ENCODE peak calls at places on chromosomes 12 and 14, in six cellular contexts. One of them, this sample, is unnamed.

GRCh38 chr14:61130512-61131260 is 149.6 kb downstream of the SLC38A6 start:
- DNase-seq in heart left ventricle: no peak
- DNase-seq in SK-N-DZ: no peak
- DNase-seq in heart right ventricle: no peak
- DNase-seq in T-cell: no peak
- DNase-seq in stimulated activated CD8-positive, alpha-beta memory T cell treated with anti-CD3 and anti-CD28 coated beads, Interleukin-12 subunit alpha, Interleukin-12 subunit beta, amount 100 ng/mL, for 1 hour: no peak
- DNase-seq in this sample: no peak

GRCh38 chr12:78739653-78740052 is 124.9 kb upstream of the SYT1 start:
- DNase-seq in heart left ventricle: no peak
- DNase-seq in SK-N-DZ: no peak
- DNase-seq in heart right ventricle: no peak
- DNase-seq in T-cell: no peak
- DNase-seq in stimulated activated CD8-positive, alpha-beta memory T cell treated with anti-CD3 and anti-CD28 coated beads, Interleukin-12 subunit alpha, Interleukin-12 subunit beta, amount 100 ng/mL, for 1 hour: no peak
- DNase-seq in this sample: no peak

GRCh38 chr12:57864811-57865751 is 18.6 kb upstream of the CTDSP2 start:
- DNase-seq in heart left ventricle: peak; percentile 88
- DNase-seq in SK-N-DZ: no peak
- DNase-seq in heart right ventricle: peak; percentile 77
- DNase-seq in T-cell: no peak
- DNase-seq in stimulated activated CD8-positive, alpha-beta memory T cell treated with anti-CD3 and anti-CD28 coated beads, Interleukin-12 subunit alpha, Interleukin-12 subunit beta, amount 100 ng/mL, for 1 hour: peak; percentile 40
- DNase-seq in this sample: no peak

GRCh38 chr12:41101821-41102220 is 86.3 kb upstream of the PDZRN4 start:
- DNase-seq in heart left ventricle: no peak
- DNase-seq in SK-N-DZ: no peak
- DNase-seq in heart right ventricle: no peak
- DNase-seq in T-cell: no peak
- DNase-seq in stimulated activated CD8-positive, alpha-beta memory T cell treated with anti-CD3 and anti-CD28 coated beads, Interleukin-12 subunit alpha, Interleukin-12 subunit beta, amount 100 ng/mL, for 1 hour: no peak
- DNase-seq in this sample: no peak

GRCh38 chr14:74038015-74038859 is 19.1 kb downstream of the BBOF1 start:
- DNase-seq in heart left ventricle: no peak
- DNase-seq in SK-N-DZ: peak; percentile 56
- DNase-seq in heart right ventricle: no peak
- DNase-seq in T-cell: no peak
- DNase-seq in stimulated activated CD8-positive, alpha-beta memory T cell treated with anti-CD3 and anti-CD28 coated beads, Interleukin-12 subunit alpha, Interleukin-12 subunit beta, amount 100 ng/mL, for 1 hour: no peak
- DNase-seq in this sample: peak; percentile 46

GRCh38 chr12:80567391-80567790 is 123.4 kb downstream of the PTPRQ start:
- DNase-seq in heart left ventricle: no peak
- DNase-seq in SK-N-DZ: no peak
- DNase-seq in heart right ventricle: no peak
- DNase-seq in T-cell: no peak
- DNase-seq in stimulated activated CD8-positive, alpha-beta memory T cell treated with anti-CD3 and anti-CD28 coated beads, Interleukin-12 subunit alpha, Interleukin-12 subunit beta, amount 100 ng/mL, for 1 hour: no peak
- DNase-seq in this sample: no peak

GRCh38 chr12:50224026-50224692 is 57.0 kb upstream of the CERS5 start:
- DNase-seq in heart left ventricle: no peak
- DNase-seq in SK-N-DZ: no peak
- DNase-seq in heart right ventricle: no peak
- DNase-seq in T-cell: peak; percentile 6
- DNase-seq in stimulated activated CD8-positive, alpha-beta memory T cell treated with anti-CD3 and anti-CD28 coated beads, Interleukin-12 subunit alpha, Interleukin-12 subunit beta, amount 100 ng/mL, for 1 hour: peak; percentile 15
- DNase-seq in this sample: no peak

GRCh38 chr12:62618319-62618718 is 151.7 kb downstream of the MON2 start:
- DNase-seq in heart left ventricle: no peak
- DNase-seq in SK-N-DZ: no peak
- DNase-seq in heart right ventricle: no peak
- DNase-seq in T-cell: no peak
- DNase-seq in stimulated activated CD8-positive, alpha-beta memory T cell treated with anti-CD3 and anti-CD28 coated beads, Interleukin-12 subunit alpha, Interleukin-12 subunit beta, amount 100 ng/mL, for 1 hour: no peak
- DNase-seq in this sample: no peak

GRCh38 chr14:93898081-93898611 is 29.0 kb upstream of the FAM181A start:
- DNase-seq in heart left ventricle: no peak
- DNase-seq in SK-N-DZ: no peak
- DNase-seq in heart right ventricle: no peak
- DNase-seq in T-cell: no peak
- DNase-seq in stimulated activated CD8-positive, alpha-beta memory T cell treated with anti-CD3 and anti-CD28 coated beads, Interleukin-12 subunit alpha, Interleukin-12 subunit beta, amount 100 ng/mL, for 1 hour: no peak
- DNase-seq in this sample: no peak

GRCh38 chr12:90250766-90251165 is 542.1 kb upstream of the ATP2B1 start:
- DNase-seq in heart left ventricle: peak; percentile 32
- DNase-seq in SK-N-DZ: no peak
- DNase-seq in heart right ventricle: peak; percentile 54
- DNase-seq in T-cell: no peak
- DNase-seq in stimulated activated CD8-positive, alpha-beta memory T cell treated with anti-CD3 and anti-CD28 coated beads, Interleukin-12 subunit alpha, Interleukin-12 subunit beta, amount 100 ng/mL, for 1 hour: no peak
- DNase-seq in this sample: no peak

GRCh38 chr12:132344181-132344580 is 14.8 kb upstream of the GALNT9 start:
- DNase-seq in heart left ventricle: no peak
- DNase-seq in SK-N-DZ: no peak
- DNase-seq in heart right ventricle: no peak
- DNase-seq in T-cell: no peak
- DNase-seq in stimulated activated CD8-positive, alpha-beta memory T cell treated with anti-CD3 and anti-CD28 coated beads, Interleukin-12 subunit alpha, Interleukin-12 subunit beta, amount 100 ng/mL, for 1 hour: no peak
- DNase-seq in this sample: no peak

GRCh38 chr12:15956413-15957185 is 45.5 kb downstream of the DERA start:
- DNase-seq in heart left ventricle: no peak
- DNase-seq in SK-N-DZ: no peak
- DNase-seq in heart right ventricle: no peak
- DNase-seq in T-cell: no peak
- DNase-seq in stimulated activated CD8-positive, alpha-beta memory T cell treated with anti-CD3 and anti-CD28 coated beads, Interleukin-12 subunit alpha, Interleukin-12 subunit beta, amount 100 ng/mL, for 1 hour: no peak
- DNase-seq in this sample: no peak

GRCh38 chr14:89851031-89851430 is 103.5 kb downstream of the EFCAB11 start:
- DNase-seq in heart left ventricle: no peak
- DNase-seq in SK-N-DZ: no peak
- DNase-seq in heart right ventricle: no peak
- DNase-seq in T-cell: no peak
- DNase-seq in stimulated activated CD8-positive, alpha-beta memory T cell treated with anti-CD3 and anti-CD28 coated beads, Interleukin-12 subunit alpha, Interleukin-12 subunit beta, amount 100 ng/mL, for 1 hour: no peak
- DNase-seq in this sample: peak; percentile 86

GRCh38 chr12:56213878-56214277 is 7.8 kb downstream of the RNF41 start:
- DNase-seq in heart left ventricle: no peak
- DNase-seq in SK-N-DZ: no peak
- DNase-seq in heart right ventricle: no peak
- DNase-seq in T-cell: no peak
- DNase-seq in stimulated activated CD8-positive, alpha-beta memory T cell treated with anti-CD3 and anti-CD28 coated beads, Interleukin-12 subunit alpha, Interleukin-12 subunit beta, amount 100 ng/mL, for 1 hour: no peak
- DNase-seq in this sample: no peak

GRCh38 chr12:29497588-29497987 is at the start of gene OVCH1:
- DNase-seq in heart left ventricle: no peak
- DNase-seq in SK-N-DZ: no peak
- DNase-seq in heart right ventricle: no peak
- DNase-seq in T-cell: no peak
- DNase-seq in stimulated activated CD8-positive, alpha-beta memory T cell treated with anti-CD3 and anti-CD28 coated beads, Interleukin-12 subunit alpha, Interleukin-12 subunit beta, amount 100 ng/mL, for 1 hour: no peak
- DNase-seq in this sample: no peak

GRCh38 chr12:104565606-104566243 is 109.0 kb downstream of the CHST11 start:
- DNase-seq in heart left ventricle: no peak
- DNase-seq in SK-N-DZ: peak; percentile 56
- DNase-seq in heart right ventricle: no peak
- DNase-seq in T-cell: no peak
- DNase-seq in stimulated activated CD8-positive, alpha-beta memory T cell treated with anti-CD3 and anti-CD28 coated beads, Interleukin-12 subunit alpha, Interleukin-12 subunit beta, amount 100 ng/mL, for 1 hour: no peak
- DNase-seq in this sample: no peak

GRCh38 chr12:15928345-15928744 is 17.2 kb downstream of the DERA start:
- DNase-seq in heart left ventricle: no peak
- DNase-seq in SK-N-DZ: no peak
- DNase-seq in heart right ventricle: no peak
- DNase-seq in T-cell: no peak
- DNase-seq in stimulated activated CD8-positive, alpha-beta memory T cell treated with anti-CD3 and anti-CD28 coated beads, Interleukin-12 subunit alpha, Interleukin-12 subunit beta, amount 100 ng/mL, for 1 hour: no peak
- DNase-seq in this sample: no peak

GRCh38 chr14:64203366-64204006 is 90.7 kb downstream of the ESR2 start:
- DNase-seq in heart left ventricle: no peak
- DNase-seq in SK-N-DZ: no peak
- DNase-seq in heart right ventricle: no peak
- DNase-seq in T-cell: no peak
- DNase-seq in stimulated activated CD8-positive, alpha-beta memory T cell treated with anti-CD3 and anti-CD28 coated beads, Interleukin-12 subunit alpha, Interleukin-12 subunit beta, amount 100 ng/mL, for 1 hour: no peak
- DNase-seq in this sample: no peak

This sample was measured in NCI-H1105.